ENCODE peak calls at places on chromosomes 11 and 22, in eight cellular contexts. K is HL-60, G is fibroblast of lung, P is prostate gland, S is fibroblast of pulmonary artery, X is IMR-90, J is astrocyte, Q is tibial artery. C is an unnamed sample.

GRCh38 chr11:19432370-19433163 is 191.8 kb upstream of the E2F8 start:
- DNase-seq in K (no peak), G (peak), P (no peak), S (peak), X (peak), J (peak), Q (peak), C (no peak)

GRCh38 chr11:65743928-65744698 is 23.5 kb upstream of the RNASEH2C start:
- DNase-seq in K (peak), G (peak), P (no peak), S (peak), X (no peak), J (no peak), Q (no peak), C (no peak)

GRCh38 chr11:9971894-9972293 is 308.0 kb downstream of the SWAP70 start:
- DNase-seq in K (no peak), G (no peak), P (no peak), S (no peak), X (no peak), J (no peak), Q (no peak), C (no peak)

GRCh38 chr22:44488354-44488753 is 9.7 kb downstream of the RTL6 start:
- DNase-seq in K (no peak), G (no peak), P (no peak), S (no peak), X (no peak), J (no peak), Q (no peak), C (no peak)

GRCh38 chr11:112255075-112255739 is 5.5 kb downstream of the PLET1 start:
- DNase-seq in K (no peak), G (peak), P (no peak), S (peak), X (peak), J (peak), Q (peak), C (no peak)

GRCh38 chr22:35150163-35151107 is 84.5 kb downstream of the ISX start:
- DNase-seq in K (peak), G (peak), P (peak), S (peak), X (peak), J (peak), Q (peak), C (no peak)

GRCh38 chr11:2770556-2771301 is 70.9 kb upstream of the KCNQ1OT1 start:
- DNase-seq in K (no peak), G (no peak), P (no peak), S (no peak), X (no peak), J (no peak), Q (peak), C (no peak)

GRCh38 chr22:50282361-50283144 is 12.4 kb upstream of the MAPK11 start:
- DNase-seq in K (no peak), G (peak), P (peak), S (peak), X (peak), J (peak), Q (no peak), C (peak)

GRCh38 chr11:3747704-3748103 is 49.6 kb downstream of the NUP98 start:
- DNase-seq in K (peak), G (peak), P (no peak), S (peak), X (peak), J (peak), Q (no peak), C (no peak)

GRCh38 chr11:102457865-102458264 is 5.3 kb upstream of the TMEM123 start:
- DNase-seq in K (no peak), G (no peak), P (no peak), S (no peak), X (no peak), J (no peak), Q (no peak), C (no peak)

GRCh38 chr11:115869780-115870431 is 365.7 kb upstream of the CADM1 start:
- DNase-seq in K (peak), G (peak), P (no peak), S (peak), X (peak), J (no peak), Q (no peak), C (no peak)

GRCh38 chr11:117591316-117592039 is 205.5 kb downstream of the DSCAML1 start:
- DNase-seq in K (no peak), G (no peak), P (no peak), S (no peak), X (no peak), J (no peak), Q (no peak), C (no peak)

GRCh38 chr11:8959546-8960166 is 4.6 kb downstream of the TMEM9B start:
- DNase-seq in K (peak), G (peak), P (peak), S (peak), X (peak), J (peak), Q (no peak), C (no peak)

GRCh38 chr11:105151936-105152554 is 12.5 kb upstream of the CARD18 start:
- DNase-seq in K (no peak), G (peak), P (no peak), S (peak), X (peak), J (peak), Q (no peak), C (no peak)

GRCh38 chr11:120527111-120527748 is 15.7 kb downstream of the GRIK4 start:
- DNase-seq in K (no peak), G (peak), P (no peak), S (peak), X (peak), J (peak), Q (no peak), C (peak)

GRCh38 chr11:72013765-72014711 is 15.3 kb downstream of the IL18BP start:
- DNase-seq in K (no peak), G (peak), P (no peak), S (no peak), X (no peak), J (peak), Q (no peak), C (no peak)

GRCh38 chr11:14566331-14567063 is 46.3 kb upstream of the PSMA1 start:
- DNase-seq in K (no peak), G (no peak), P (no peak), S (no peak), X (no peak), J (no peak), Q (no peak), C (no peak)

GRCh38 chr11:71206186-71206585 is 46.2 kb downstream of the SHANK2 start:
- DNase-seq in K (no peak), G (peak), P (peak), S (peak), X (peak), J (no peak), Q (no peak), C (peak)

DNA sequence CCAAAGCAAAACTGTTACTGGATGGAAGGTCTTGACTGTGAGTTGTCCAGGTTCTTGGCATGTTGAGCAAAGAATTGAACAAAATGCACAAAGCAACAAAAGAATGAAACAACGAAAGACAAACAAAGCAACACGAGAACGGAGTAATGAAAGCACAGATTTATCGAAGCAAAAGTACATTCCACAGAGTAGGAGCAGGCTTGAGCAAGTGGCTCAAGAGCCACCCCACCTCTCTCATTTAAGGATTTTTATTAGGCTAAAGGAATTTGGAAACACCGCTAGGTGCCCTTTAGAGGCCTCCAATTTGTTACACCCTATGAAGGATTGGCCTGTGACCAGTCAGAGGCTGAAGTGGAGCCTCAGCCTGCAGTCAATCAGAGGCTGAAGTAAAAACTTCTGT is 59.3 kb upstream of the FTH1 start:
- DNase-seq in K (no peak), G (no peak), P (no peak), S (no peak), X (no peak), J (no peak), Q (no peak), C (no peak)
- H3K4me3 ChIP-seq in K (no peak), G (no peak), P (no peak), S (no peak), X (no peak), J (no peak), Q (no peak), C (no peak)

GRCh38 chr11:327581-327923 is 6.9 kb upstream of the IFITM3 start:
- DNase-seq in K (no peak), G (no peak), P (no peak), S (no peak), X (no peak), J (no peak), Q (no peak), C (no peak)
- H3K4me3 ChIP-seq in K (no peak), G (no peak), P (no peak), S (no peak), X (no peak), J (no peak), Q (peak), C (peak)

DNA sequence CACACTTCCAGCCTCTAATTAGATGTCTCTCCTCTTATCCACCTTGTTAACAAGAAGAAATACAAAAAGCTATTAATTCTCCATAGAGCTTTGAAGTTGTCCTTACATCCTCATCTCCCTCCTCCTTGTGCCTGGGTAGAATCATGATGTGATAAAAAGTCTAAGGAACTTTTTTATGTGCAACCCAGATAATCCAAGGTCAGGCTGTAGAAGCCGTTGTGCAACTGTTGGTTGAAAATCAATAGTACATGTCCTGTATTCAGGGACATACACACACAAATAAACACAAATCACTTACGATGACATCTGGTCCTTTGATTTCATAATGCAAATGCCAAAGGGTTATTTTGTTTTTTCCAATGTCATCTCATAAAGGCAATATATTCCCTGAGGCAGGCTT is 410.2 kb downstream of the KCNA4 start:
- DNase-seq in K (no peak), G (no peak), P (no peak), S (no peak), X (no peak), J (no peak), Q (no peak), C (no peak)
- H3K4me3 ChIP-seq in K (no peak), G (no peak), P (no peak), S (no peak), X (no peak), J (no peak), Q (no peak), C (no peak)

DNA sequence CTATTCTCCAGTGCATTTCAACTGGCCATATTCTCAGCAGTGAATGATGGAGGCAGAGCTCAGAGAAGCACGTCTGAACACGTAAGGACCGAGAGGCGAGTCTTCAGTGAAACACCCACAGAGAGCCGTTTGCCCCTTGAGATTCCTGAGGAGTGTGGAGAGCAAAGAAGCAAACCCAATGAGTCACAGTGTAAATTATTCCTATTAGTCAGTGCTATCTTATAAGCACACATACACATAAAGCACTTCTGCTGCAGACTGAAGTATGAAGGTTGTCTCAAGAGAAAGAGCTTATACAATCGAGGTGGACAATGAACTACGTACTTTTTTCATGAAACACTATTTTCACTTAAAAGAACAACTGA is 37.4 kb downstream of the GALNT18 start:
- DNase-seq in K (no peak), G (peak), P (no peak), S (peak), X (peak), J (peak), Q (no peak), C (no peak)
- H3K4me3 ChIP-seq in K (no peak), G (no peak), P (no peak), S (no peak), X (no peak), J (no peak), Q (no peak), C (no peak)

DNA sequence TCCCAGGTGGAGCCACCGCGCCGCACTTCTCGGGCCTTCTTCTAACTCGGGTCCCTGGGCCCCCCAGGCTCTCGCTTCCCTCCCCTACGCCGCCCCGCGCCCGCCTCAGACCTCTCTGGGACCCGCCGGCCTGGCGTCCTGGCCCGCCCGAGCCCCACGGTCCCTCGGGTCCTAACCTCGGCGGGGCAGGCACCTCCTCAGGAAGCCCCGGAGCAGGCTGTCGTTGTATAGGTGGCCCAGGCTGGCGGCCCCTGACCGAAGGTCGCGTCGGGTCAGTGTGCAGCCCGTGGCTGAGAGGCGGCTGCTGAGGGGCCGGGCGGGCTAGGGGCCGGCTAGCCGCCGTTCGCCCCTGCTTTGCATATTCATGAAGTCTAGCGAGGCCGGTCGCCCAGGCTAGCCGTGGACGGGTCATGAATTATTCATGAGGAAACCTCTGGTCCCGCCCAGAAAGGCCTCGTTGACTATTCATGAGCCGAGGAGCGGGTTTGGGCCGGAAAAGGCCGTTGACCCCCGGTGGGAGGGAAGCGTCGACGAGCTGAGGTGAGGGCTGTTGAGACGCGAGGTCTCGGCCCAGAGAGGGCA is at the start of gene HORMAD2:
- DNase-seq in K (no peak), G (peak), P (no peak), S (peak), X (no peak), J (peak), Q (no peak), C (peak)
- H3K4me3 ChIP-seq in K (no peak), G (no peak), P (no peak), S (peak), X (no peak), J (peak), Q (no peak), C (peak)